ENCODE peak calls at places on chromosomes 2 and 18, in eight cellular contexts. H is PC-3, F is neuronal stem cell, S is neural progenitor cell, X is K562, R is HCT116, Q is kidney, W is NT2/D1. E is an unnamed sample.

GRCh38 chr2:54545700-54546450 is 89.7 kb downstream of the SPTBN1 start:
- DNase-seq in H (peak; percentile 95), F (no peak), S (no peak), X (no peak), R (no peak), Q (no peak), W (no peak), E (no peak)

GRCh38 chr2:769771-770170 is 92.6 kb upstream of the TMEM18 start:
- DNase-seq in H (no peak), F (no peak), S (no peak), X (no peak), R (no peak), Q (no peak), W (no peak), E (no peak)

GRCh38 chr2:232276084-232276738 is 102.3 kb upstream of the ALPP start:
- DNase-seq in H (no peak), F (no peak), S (no peak), X (no peak), R (no peak), Q (no peak), W (no peak), E (no peak)

GRCh38 chr18:9418047-9418690 is 57.1 kb upstream of the RALBP1 start:
- DNase-seq in H (no peak), F (no peak), S (no peak), X (no peak), R (no peak), Q (no peak), W (no peak), E (no peak)

GRCh38 chr2:64852771-64853241 is 136.4 kb upstream of the SLC1A4 start:
- DNase-seq in H (no peak), F (no peak), S (no peak), X (no peak), R (no peak), Q (no peak), W (no peak), E (no peak)

GRCh38 chr18:3526421-3527354 is 76.7 kb downstream of the TGIF1 start:
- DNase-seq in H (no peak), F (peak; percentile 44), S (peak; percentile 65), X (peak; percentile 79), R (no peak), Q (no peak), W (no peak), E (no peak)

GRCh38 chr2:144084114-144084661 is 435.7 kb downstream of the ZEB2 start:
- DNase-seq in H (peak; percentile 82), F (no peak), S (no peak), X (no peak), R (no peak), Q (no peak), W (no peak), E (no peak)

GRCh38 chr18:58668211-58668610 is 3.1 kb upstream of the MALT1 start:
- DNase-seq in H (peak; percentile 75), F (no peak), S (no peak), X (no peak), R (peak; percentile 22), Q (no peak), W (no peak), E (no peak)

GRCh38 chr2:98727369-98727749 is 3.6 kb downstream of the MGAT4A start:
- DNase-seq in H (no peak), F (no peak), S (no peak), X (no peak), R (no peak), Q (no peak), W (no peak), E (no peak)

GRCh38 chr2:112640800-112641675 is 4.7 kb upstream of the SLC20A1 start:
- DNase-seq in H (peak; percentile 91), F (no peak), S (no peak), X (no peak), R (no peak), Q (no peak), W (no peak), E (no peak)

GRCh38 chr2:187982668-187983067 is 309.0 kb upstream of the GULP1 start:
- DNase-seq in H (peak; percentile 17), F (no peak), S (no peak), X (no peak), R (no peak), Q (no peak), W (no peak), E (no peak)

GRCh38 chr2:20940856-20941255 is 103.0 kb downstream of the APOB start:
- DNase-seq in H (no peak), F (no peak), S (no peak), X (no peak), R (no peak), Q (no peak), W (no peak), E (no peak)

GRCh38 chr2:120850551-120850950 is 114.9 kb downstream of the GLI2 start:
- DNase-seq in H (no peak), F (no peak), S (no peak), X (no peak), R (no peak), Q (no peak), W (no peak), E (no peak)

GRCh38 chr2:30803281-30803680 is 4.0 kb downstream of the CAPN13 start:
- DNase-seq in H (no peak), F (no peak), S (no peak), X (no peak), R (no peak), Q (no peak), W (no peak), E (no peak)

GRCh38 chr2:26692814-26693286 is 328 bp downstream of the KCNK3 start:
- DNase-seq in H (no peak), F (no peak), S (no peak), X (no peak), R (no peak), Q (peak; percentile 74), W (peak; percentile 58), E (peak; percentile 83)

GRCh38 chr18:62715829-62716678 is 713 bp downstream of the PHLPP1 start:
- DNase-seq in H (peak; percentile 55), F (peak; percentile 44), S (peak; percentile 74), X (peak; percentile 37), R (peak; percentile 16), Q (peak; percentile 91), W (no peak), E (peak; percentile 78)

GRCh38 chr2:120914839-120915521 is 179.3 kb downstream of the GLI2 start:
- DNase-seq in H (peak; percentile 83), F (no peak), S (no peak), X (peak; percentile 64), R (no peak), Q (peak; percentile 96), W (no peak), E (peak; percentile 59)

GRCh38 chr2:65420712-65421431 is 11.5 kb downstream of the SPRED2 start:
- DNase-seq in H (peak; percentile 83), F (no peak), S (no peak), X (no peak), R (no peak), Q (no peak), W (no peak), E (peak; percentile 54)

GRCh38 chr18:34158881-34159690 is 65.6 kb downstream of the NOL4 start:
- DNase-seq in H (no peak), F (peak; percentile 73), S (peak; percentile 89), X (no peak), R (no peak), Q (peak; percentile 74), W (peak; percentile 71), E (peak; percentile 96)
- H3K9ac ChIP-seq in H (no peak overlapping the region), F (peak overlapping the region; percentile 86), S (no peak overlapping the region), X (no peak overlapping the region), R (no peak overlapping the region), Q (no peak overlapping the region), W (peak overlapping the region; percentile 50), E (no peak overlapping the region)

DNA sequence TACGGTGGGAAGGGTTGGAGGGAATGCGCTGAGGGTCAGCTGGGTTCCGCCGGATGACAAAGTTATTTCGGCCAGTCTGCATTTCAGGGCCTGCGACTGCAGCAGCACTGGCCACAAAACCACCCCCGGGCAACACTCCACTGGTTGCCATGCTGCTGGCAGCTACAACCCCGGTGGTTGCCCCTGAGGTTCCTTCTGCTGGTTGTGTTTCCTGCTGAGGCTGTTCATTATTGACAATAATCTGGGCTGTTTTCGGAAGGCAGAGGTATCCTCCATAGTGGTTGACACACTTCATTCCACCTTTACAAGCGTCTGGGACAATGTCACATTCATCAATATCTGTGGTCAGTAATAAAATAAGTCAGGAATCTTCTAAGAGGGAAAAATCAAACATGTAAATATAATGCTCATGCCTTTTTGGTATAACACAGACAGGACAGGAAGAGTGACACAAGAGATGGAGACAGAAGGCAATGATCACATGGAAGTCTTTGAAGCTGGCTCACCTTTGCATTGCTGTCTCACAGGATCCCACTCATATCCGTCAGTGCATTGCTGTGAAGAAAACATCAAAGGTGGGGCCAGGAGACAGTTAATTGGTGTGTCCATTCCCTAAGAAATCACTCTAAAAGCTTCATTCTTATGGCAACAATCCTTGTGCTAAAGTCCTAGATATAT is 5.7 kb downstream of the EFEMP1 start:
- DNase-seq in H (no peak), F (no peak), S (no peak), X (no peak), R (no peak), Q (no peak), W (no peak), E (no peak)
- H3K4me3 ChIP-seq in H (no peak overlapping the region), F (no peak overlapping the region), S (no peak overlapping the region), X (no peak overlapping the region), R (no peak overlapping the region), Q (no peak overlapping the region), W (no peak overlapping the region), E (no peak overlapping the region)

GRCh38 chr18:24465491-24465890 is 5.1 kb downstream of the HRH4 start:
- DNase-seq in H (no peak), F (no peak), S (no peak), X (no peak), R (no peak), Q (no peak), W (no peak), E (no peak)

GRCh38 chr18:24463233-24463775 is 2.9 kb downstream of the HRH4 start:
- DNase-seq in H (no peak), F (no peak), S (no peak), X (no peak), R (no peak), Q (no peak), W (no peak), E (no peak)

GRCh38 chr18:24460388-24460787 is at the start of gene HRH4:
- DNase-seq in H (no peak), F (no peak), S (no peak), X (no peak), R (no peak), Q (no peak), W (no peak), E (no peak)

GRCh38 chr18:24459772-24460171 is 665 bp upstream of the HRH4 start:
- DNase-seq in H (no peak), F (no peak), S (no peak), X (no peak), R (no peak), Q (no peak), W (no peak), E (no peak)

DNA sequence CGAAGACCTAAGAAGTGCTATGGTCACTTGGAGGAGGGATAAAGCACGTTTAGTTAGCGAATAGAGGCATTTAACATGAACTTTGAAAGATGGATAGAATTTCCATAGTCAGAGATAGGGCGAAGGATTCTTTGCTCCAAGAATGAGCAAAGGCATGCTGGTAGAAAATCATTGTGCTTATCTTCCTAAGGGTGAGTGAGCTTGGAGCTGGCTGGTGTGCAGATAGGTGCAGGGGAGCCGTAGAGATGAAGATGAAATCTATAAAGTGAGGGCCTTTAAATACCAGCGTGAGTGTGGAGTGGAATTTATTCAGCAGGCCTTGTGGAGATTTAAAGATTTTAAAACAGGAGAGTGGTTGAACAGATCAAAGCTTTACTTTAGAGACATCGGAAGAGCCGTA is 1.6 kb downstream of the HRH4 start:
- DNase-seq in H (no peak), F (no peak), S (no peak), X (no peak), R (no peak), Q (no peak), W (no peak), E (no peak)
- H3K9ac ChIP-seq in H (no peak overlapping the region), F (no peak overlapping the region), S (no peak overlapping the region), X (no peak overlapping the region), R (no peak overlapping the region), Q (no peak overlapping the region), W (no peak overlapping the region), E (no peak overlapping the region)

GRCh38 chr18:23215294-23215693 is 80.0 kb downstream of the CABLES1 start:
- DNase-seq in H (no peak), F (no peak), S (no peak), X (no peak), R (no peak), Q (no peak), W (no peak), E (no peak)
- H3K4me3 ChIP-seq in H (no peak overlapping the region), F (no peak overlapping the region), S (no peak overlapping the region), X (no peak overlapping the region), R (no peak overlapping the region), Q (no peak overlapping the region), W (no peak overlapping the region), E (no peak overlapping the region)